ENCODE peak calls at places on chromosomes 12 and 14, in ten cellular contexts. L is endothelial cell, T is MM.1S, O is GM13977, B is fibroblast of lung, H is MCF 10A, U is lower leg skin, N is mammary epithelial cell, J is NB4, R is stomach. A is an unnamed sample.

GRCh38 chr14:68741839-68742470 is 50.9 kb downstream of the ZFP36L1 start:
- DNase-seq in L (no peak), T (no peak), U (no peak), N (no peak), R (no peak), O (peak), J (peak), B (no peak), H (no peak), A (peak)

GRCh38 chr14:50410921-50411320 is 14.2 kb upstream of the CDKL1 start:
- DNase-seq in L (no peak), T (no peak), O (no peak), J (no peak), H (no peak), R (no peak), N (no peak), B (peak), U (no peak), A (no peak)

GRCh38 chr12:88743946-88744685 is 163.8 kb upstream of the KITLG start:
- DNase-seq in T (no peak), L (no peak), O (no peak), H (no peak), J (no peak), B (no peak), U (no peak), N (no peak), R (no peak), A (no peak)

GRCh38 chr14:62216121-62216520 is 453.9 kb downstream of the SNAPC1 start:
- DNase-seq in O (no peak), J (no peak), N (no peak), H (peak), U (no peak), R (no peak), L (no peak), B (no peak), T (no peak), A (no peak)

GRCh38 chr14:99333841-99334240 is 61.8 kb upstream of the BCL11B start:
- DNase-seq in R (no peak), T (no peak), U (no peak), B (no peak), L (no peak), O (no peak), J (no peak), H (no peak), N (no peak), A (no peak)

GRCh38 chr12:3828888-3829287 is 44.3 kb downstream of the PARP11 start:
- DNase-seq in R (no peak), J (no peak), H (no peak), O (no peak), U (no peak), L (no peak), N (no peak), T (no peak), B (no peak), A (no peak)

GRCh38 chr12:92502417-92503028 is 200.3 kb upstream of the PLEKHG7 start:
- DNase-seq in R (no peak), B (no peak), H (peak), T (peak), L (no peak), O (peak), J (peak), N (no peak), U (no peak), A (peak)

GRCh38 chr14:93073833-93074769 is 41.6 kb downstream of the ITPK1 start:
- DNase-seq in L (no peak), H (peak), R (no peak), T (no peak), J (peak), U (no peak), O (no peak), N (peak), B (peak), A (no peak)

GRCh38 chr12:45707241-45707857 is 22.2 kb upstream of the ARID2 start:
- DNase-seq in T (no peak), U (no peak), R (no peak), O (no peak), H (no peak), B (no peak), L (no peak), J (no peak), N (no peak), A (no peak)

GRCh38 chr14:39755269-39755878 is 323.1 kb upstream of the FBXO33 start:
- DNase-seq in U (no peak), O (no peak), J (no peak), T (no peak), H (no peak), L (no peak), N (no peak), B (no peak), R (no peak), A (no peak)

GRCh38 chr14:94407906-94408305 is 19.5 kb upstream of the SERPINA1 start:
- DNase-seq in B (peak), O (no peak), T (no peak), R (no peak), L (no peak), J (no peak), H (no peak), N (no peak), U (no peak), A (no peak)

GRCh38 chr12:69502342-69503081 is 32.3 kb downstream of the FRS2 start:
- DNase-seq in H (peak), B (peak), L (no peak), T (no peak), J (no peak), R (no peak), N (peak), U (no peak), O (no peak), A (no peak)

GRCh38 chr12:52381206-52381605 is 4.2 kb downstream of the KRT84 start:
- DNase-seq in R (no peak), N (no peak), O (no peak), J (no peak), H (no peak), L (no peak), U (no peak), T (no peak), B (no peak), A (no peak)

GRCh38 chr14:77026930-77027537 is 1.5 kb downstream of the IRF2BPL start:
- DNase-seq in J (peak), U (no peak), L (peak), O (peak), T (no peak), B (peak), H (no peak), R (peak), N (peak), A (peak)

DNA sequence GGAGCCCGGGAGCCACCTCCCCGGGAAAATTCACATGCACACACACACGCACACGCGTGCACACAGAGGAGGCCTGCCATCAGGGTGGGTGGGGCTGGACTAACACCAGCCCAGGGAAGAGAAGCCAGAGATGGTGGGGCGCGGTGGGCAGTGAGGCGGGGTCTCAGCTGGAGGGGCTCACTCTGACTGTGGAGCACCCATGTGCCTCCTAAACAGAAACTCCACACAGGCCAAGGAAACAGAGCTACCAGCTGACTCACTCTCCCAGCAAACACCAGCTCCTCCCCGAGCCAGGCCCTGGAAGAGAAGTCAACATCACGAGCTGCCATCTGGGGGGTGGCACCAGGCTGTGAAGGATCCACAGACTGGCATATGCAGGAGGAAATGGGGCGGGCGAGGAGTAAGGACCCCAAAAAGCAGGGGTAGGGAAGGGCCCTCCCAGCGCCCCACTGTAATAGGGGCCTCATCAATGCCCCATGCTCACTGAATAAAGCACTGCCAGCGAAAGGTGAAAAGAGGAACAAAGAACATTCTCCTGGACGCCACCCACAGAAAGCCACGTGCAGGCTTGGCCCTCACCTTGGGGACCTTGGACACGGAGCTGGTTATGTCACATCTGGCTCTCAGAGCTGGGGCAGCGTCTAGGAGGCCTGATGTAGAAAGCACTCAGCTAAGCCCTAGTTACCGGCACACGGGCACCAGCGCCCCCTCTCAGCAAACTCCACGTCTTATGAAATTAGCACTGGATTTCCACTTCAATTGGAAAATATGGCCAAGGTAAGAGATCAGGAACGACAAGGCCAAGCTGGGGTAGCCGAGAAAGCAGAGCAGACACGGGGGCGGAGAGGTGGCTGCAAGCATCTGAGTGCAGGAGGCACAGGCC is 8.4 kb upstream of the INF2 start:
- DNase-seq in J (peak), B (peak), N (peak), L (no peak), H (peak), O (peak), T (no peak), U (peak), R (peak), A (peak)
- TF ChIP-seq CTCF in J (peak), B (peak), N (peak), L (no peak), H (peak), O (peak), T (no peak), U (no peak), R (no peak), A (peak)

GRCh38 chr12:46908936-46909635 is 83.3 kb upstream of the SLC38A4 start:
- DNase-seq in R (no peak), N (peak), L (no peak), J (no peak), B (no peak), H (peak), U (no peak), O (no peak), T (no peak), A (no peak)
- TF ChIP-seq CTCF in R (no peak), N (no peak), L (no peak), J (no peak), B (no peak), H (no peak), U (no peak), O (no peak), T (no peak), A (no peak)

GRCh38 chr12:113049976-113050742 is 6.4 kb upstream of the DTX1 start:
- DNase-seq in T (no peak), U (no peak), J (peak), O (peak), R (no peak), L (peak), B (no peak), H (no peak), N (no peak), A (no peak)
- TF ChIP-seq CTCF in T (peak), U (no peak), J (peak), O (peak), R (no peak), L (no peak), B (no peak), H (peak), N (no peak), A (peak)

DNA sequence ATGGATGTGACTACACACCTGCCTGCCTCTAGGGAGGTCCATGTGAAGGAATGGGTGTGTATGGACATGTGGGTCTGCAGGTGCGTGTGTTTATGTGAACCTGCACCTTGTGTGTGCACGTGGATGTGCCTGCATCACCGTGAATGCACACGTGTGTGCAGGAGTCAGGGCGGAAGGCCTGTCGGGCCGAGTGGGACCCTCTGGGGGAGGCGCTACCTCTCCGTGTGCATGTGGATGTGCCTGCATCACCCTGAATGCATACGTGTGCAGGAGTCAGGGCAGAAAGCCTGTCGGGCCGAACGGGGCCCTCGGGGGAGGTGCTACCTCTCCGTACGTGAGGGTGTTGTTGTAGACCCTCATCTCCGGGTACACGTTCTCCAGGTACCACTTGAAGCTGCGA is 56.5 kb downstream of the NOC4L start:
- DNase-seq in O (no peak), H (no peak), U (no peak), T (no peak), L (no peak), N (no peak), B (no peak), R (no peak), J (no peak), A (no peak)
- TF ChIP-seq CTCF in O (no peak), H (no peak), U (no peak), T (no peak), L (no peak), N (no peak), B (no peak), R (no peak), J (no peak), A (no peak)

DNA sequence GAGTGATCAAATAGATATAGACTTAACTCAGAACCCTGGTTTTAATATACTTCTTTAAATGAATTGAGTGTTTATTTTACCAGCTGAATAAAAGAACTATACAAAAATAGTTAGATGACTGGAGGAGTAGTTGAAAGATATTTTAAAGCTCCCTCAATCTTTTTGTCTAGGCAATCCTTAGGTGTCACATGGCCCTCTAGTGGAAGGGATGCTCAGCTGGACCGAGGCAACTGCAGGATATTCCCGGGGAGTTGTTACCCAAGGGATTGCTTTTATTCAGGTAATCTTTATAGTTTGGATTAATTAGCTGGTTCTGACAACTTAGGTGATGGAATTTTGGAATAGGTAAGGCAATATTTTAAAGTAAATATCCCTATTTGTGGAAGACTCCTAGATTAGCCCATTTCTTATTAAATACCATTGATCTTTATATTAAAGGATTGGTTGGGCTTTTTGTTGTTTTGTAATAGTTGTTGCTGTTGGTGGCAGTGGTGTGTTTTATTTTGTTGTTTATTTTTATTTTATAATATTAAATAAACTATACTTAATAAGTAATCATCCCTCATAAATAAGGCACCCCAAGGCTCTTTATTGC is 57.1 kb downstream of the ZDHHC17 start:
- DNase-seq in B (peak), T (no peak), O (no peak), J (peak), N (peak), H (peak), R (no peak), U (no peak), L (peak), A (no peak)
- TF ChIP-seq CTCF in B (peak), T (peak), O (peak), J (peak), N (peak), H (peak), R (peak), U (no peak), L (peak), A (peak)